ENCODE peak calls at places on chromosomes 3 and 15, in six cellular contexts. S, A, W, I, K and H are unnamed samples.

GRCh38 chr3:140152851-140153640 is 218.1 kb downstream of the CLSTN2 start:
- DNase-seq in I (peak), A (no peak), S (no peak), K (no peak), W (no peak), H (no peak)

GRCh38 chr15:40925863-40926658 is 3.1 kb upstream of the DLL4 start:
- DNase-seq in S (peak), K (no peak), W (no peak), A (no peak), I (peak), H (peak)

GRCh38 chr3:64304996-64305395 is 79.7 kb upstream of the PRICKLE2 start:
- DNase-seq in A (no peak), I (no peak), S (no peak), K (no peak), W (no peak), H (no peak)

GRCh38 chr15:39720721-39721611 is 61.7 kb downstream of the FSIP1 start:
- DNase-seq in I (no peak), A (no peak), S (peak), W (no peak), K (no peak), H (no peak)

GRCh38 chr3:183265713-183266417 is 12.8 kb downstream of the B3GNT5 start:
- DNase-seq in I (peak), S (peak), K (no peak), W (peak), A (no peak), H (peak)

GRCh38 chr3:171227333-171227732 is 200.8 kb upstream of the SLC2A2 start:
- DNase-seq in A (no peak), W (no peak), K (no peak), I (no peak), S (no peak), H (no peak)

GRCh38 chr3:14980689-14981088 is 33.3 kb downstream of the NR2C2 start:
- DNase-seq in W (no peak), K (no peak), A (no peak), I (no peak), S (no peak), H (no peak)

GRCh38 chr3:162525052-162525451 is 1028.4 kb downstream of the OTOL1 start:
- DNase-seq in S (peak), W (no peak), I (no peak), K (no peak), A (no peak), H (no peak)

GRCh38 chr3:166837535-166837934 is 542.6 kb downstream of the ZBBX start:
- DNase-seq in A (peak), S (no peak), W (no peak), K (no peak), I (no peak), H (peak)

GRCh38 chr3:113084777-113085176 is 94.0 kb downstream of the GTPBP8 start:
- DNase-seq in A (no peak), K (no peak), I (no peak), W (no peak), S (peak), H (no peak)

GRCh38 chr3:81713018-81713417 is 48.4 kb downstream of the GBE1 start:
- DNase-seq in A (no peak), K (no peak), W (no peak), I (no peak), S (no peak), H (no peak)

GRCh38 chr15:47888721-47889120 is 171.4 kb downstream of the SEMA6D start:
- DNase-seq in S (no peak), I (no peak), W (no peak), K (no peak), A (no peak), H (no peak)

GRCh38 chr3:125317761-125318496 is 57.2 kb downstream of the ZNF148 start:
- DNase-seq in A (no peak), W (no peak), S (no peak), K (no peak), I (no peak), H (no peak)

GRCh38 chr3:130658666-130659065 is 88.0 kb downstream of the PIK3R4 start:
- DNase-seq in I (no peak), W (no peak), K (no peak), A (no peak), S (peak), H (no peak)

GRCh38 chr15:68210821-68211655 is 5.9 kb upstream of the CALML4 start:
- DNase-seq in W (peak), A (peak), S (peak), I (peak), K (peak), H (no peak)

GRCh38 chr3:93969443-93969842 is 4.3 kb downstream of the PROS1 start:
- DNase-seq in W (no peak), S (peak), K (no peak), A (no peak), I (no peak), H (no peak)

GRCh38 chr3:4732974-4733373 is 239.8 kb downstream of the ITPR1 start:
- DNase-seq in W (no peak), A (no peak), I (no peak), S (no peak), K (no peak), H (no peak)

GRCh38 chr3:145704020-145704419 is 457.0 kb downstream of the PLOD2 start:
- DNase-seq in A (no peak), W (no peak), K (no peak), S (peak), I (no peak), H (no peak)

GRCh38 chr3:194245975-194246561 is 105.1 kb downstream of the CPN2 start:
- DNase-seq in I (no peak), W (no peak), S (no peak), A (peak), K (no peak), H (no peak)

GRCh38 chr3:160400631-160401150 is 1.2 kb downstream of the SMC4 start:
- DNase-seq in I (no peak), A (peak), W (peak), S (peak), K (peak), H (peak)

GRCh38 chr15:93382196-93382820 is 293.3 kb upstream of the RGMA start:
- DNase-seq in S (no peak), K (no peak), W (no peak), I (no peak), A (no peak), H (peak)

GRCh38 chr3:4350789-4351163 is 47.6 kb downstream of the SETMAR start:
- DNase-seq in W (peak), I (peak), S (peak), A (peak), K (peak), H (peak)

GRCh38 chr3:52537726-52538421 is 1.5 kb downstream of the UQCC5 start:
- DNase-seq in A (peak), I (no peak), K (no peak), W (no peak), S (no peak), H (no peak)

GRCh38 chr3:173945081-173945652 is 547.6 kb downstream of the NLGN1 start:
- DNase-seq in S (no peak), K (no peak), A (no peak), W (no peak), I (peak), H (peak)

GRCh38 chr15:87118424-87118823 is 1038.8 kb downstream of the AGBL1 start:
- DNase-seq in K (no peak), W (no peak), I (no peak), S (no peak), A (no peak), H (no peak)